ENCODE peak calls at places on chromosome 10, in ten cellular contexts. C is heart left ventricle, G is thoracic aorta, I is transverse colon, A is PC-3, J is OCI-LY7, S is lower lobe of right lung, Y is sigmoid colon, M is AG04450, U is A549. P is an unnamed sample.

GRCh38 chr10:112526130-112526529 is 79.1 kb downstream of the VTI1A start:
- DNase-seq in A (peak; percentile 11), C (no peak), G (no peak), J (no peak), Y (no peak), S (no peak), U (no peak), I (no peak), M (no peak), P (no peak)

GRCh38 chr10:69239816-69240434 is 19.8 kb downstream of the HKDC1 start:
- DNase-seq in I (no peak), S (no peak), A (peak; percentile 42), Y (peak; percentile 62), C (no peak), M (no peak), G (no peak), J (no peak), U (no peak), P (peak; percentile 86)

GRCh38 chr10:52266858-52267257 is 47.2 kb upstream of the DKK1 start:
- DNase-seq in Y (no peak), I (no peak), J (no peak), S (no peak), C (no peak), A (no peak), G (no peak), U (no peak), M (no peak), P (no peak)

GRCh38 chr10:67284589-67284988 is 358.8 kb downstream of the LRRTM3 start:
- DNase-seq in U (no peak), S (no peak), A (no peak), J (no peak), I (no peak), C (no peak), G (no peak), M (no peak), Y (no peak), P (no peak)

GRCh38 chr10:110013615-110014293 is 6.0 kb downstream of the ADD3 start:
- DNase-seq in C (no peak), Y (no peak), S (no peak), U (no peak), M (no peak), G (no peak), A (peak; percentile 74), J (no peak), I (no peak), P (no peak)

GRCh38 chr10:22453948-22454347 is 108.7 kb downstream of the SPAG6 start:
- DNase-seq in M (no peak), I (no peak), S (no peak), G (no peak), J (no peak), U (no peak), Y (no peak), A (no peak), C (no peak), P (no peak)

GRCh38 chr10:24723788-24724380 is at the start of gene ARHGAP21:
- DNase-seq in A (peak; percentile 61), S (peak; percentile 75), G (peak; percentile 21), M (no peak), I (peak; percentile 76), C (peak; percentile 75), Y (peak; percentile 87), J (peak; percentile 63), U (peak; percentile 66), P (peak; percentile 76)

GRCh38 chr10:102435098-102435497 is 2.7 kb upstream of the CUEDC2 start:
- DNase-seq in C (no peak), J (no peak), Y (no peak), I (no peak), A (no peak), S (no peak), U (no peak), G (no peak), M (no peak), P (no peak)

GRCh38 chr10:85293483-85293882 is 965.1 kb downstream of the CCSER2 start:
- DNase-seq in J (no peak), S (no peak), U (no peak), C (no peak), A (no peak), Y (no peak), M (no peak), I (no peak), G (no peak), P (no peak)

GRCh38 chr10:50224330-50224952 is 26.9 kb downstream of the ASAH2 start:
- DNase-seq in M (peak; percentile 27), U (peak; percentile 72), C (no peak), Y (no peak), S (no peak), I (peak; percentile 13), A (peak; percentile 99), J (peak; percentile 68), G (no peak), P (no peak)
- TF ChIP-seq CTCF in M (peak; percentile 71), U (peak; percentile 72), C (no peak), Y (peak; percentile 24), S (peak; percentile 47), I (peak; percentile 34), A (peak; percentile 97), J (peak; percentile 81), G (no peak), P (no peak)

DNA sequence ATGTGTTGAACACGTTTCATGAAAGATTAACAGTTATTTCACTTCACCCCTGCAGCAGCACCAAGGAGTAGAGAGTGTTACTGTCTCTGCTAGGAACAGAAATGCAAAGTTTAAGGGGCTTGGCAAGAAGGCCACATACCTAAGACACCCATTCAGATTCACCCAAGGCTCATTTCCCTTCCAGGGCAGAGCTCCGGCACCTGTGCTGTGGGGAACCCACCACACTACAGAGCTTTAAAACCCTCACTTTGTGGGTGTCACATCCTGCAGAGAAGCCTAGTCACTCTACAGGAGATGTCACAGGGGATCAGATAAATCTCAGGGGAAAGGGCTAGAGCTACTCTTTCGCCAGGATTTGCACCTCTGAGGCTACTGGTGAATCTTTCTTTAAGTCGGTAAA is 176.1 kb upstream of the KLF6 start:
- DNase-seq in M (no peak), U (no peak), G (no peak), S (no peak), I (no peak), C (no peak), A (no peak), Y (no peak), J (peak; percentile 2), P (no peak)
- H3K27ac ChIP-seq in M (no peak overlapping the region), U (no peak overlapping the region), G (no peak overlapping the region), S (no peak overlapping the region), I (no peak overlapping the region), C (no peak overlapping the region), A (no peak overlapping the region), Y (no peak overlapping the region), J (no peak overlapping the region), P (no peak overlapping the region)

GRCh38 chr10:20855398-20856038 is 41.6 kb downstream of the NEBL start:
- DNase-seq in U (peak; percentile 36), Y (no peak), G (no peak), C (no peak), I (no peak), M (peak; percentile 1), J (peak; percentile 21), A (peak; percentile 30), S (no peak), P (no peak)
- TF ChIP-seq CTCF in U (peak; percentile 56), Y (peak; percentile 39), G (no peak), C (no peak), I (peak; percentile 33), M (peak; percentile 53), J (peak; percentile 67), A (peak; percentile 58), S (peak; percentile 23), P (peak; percentile 33)

DNA sequence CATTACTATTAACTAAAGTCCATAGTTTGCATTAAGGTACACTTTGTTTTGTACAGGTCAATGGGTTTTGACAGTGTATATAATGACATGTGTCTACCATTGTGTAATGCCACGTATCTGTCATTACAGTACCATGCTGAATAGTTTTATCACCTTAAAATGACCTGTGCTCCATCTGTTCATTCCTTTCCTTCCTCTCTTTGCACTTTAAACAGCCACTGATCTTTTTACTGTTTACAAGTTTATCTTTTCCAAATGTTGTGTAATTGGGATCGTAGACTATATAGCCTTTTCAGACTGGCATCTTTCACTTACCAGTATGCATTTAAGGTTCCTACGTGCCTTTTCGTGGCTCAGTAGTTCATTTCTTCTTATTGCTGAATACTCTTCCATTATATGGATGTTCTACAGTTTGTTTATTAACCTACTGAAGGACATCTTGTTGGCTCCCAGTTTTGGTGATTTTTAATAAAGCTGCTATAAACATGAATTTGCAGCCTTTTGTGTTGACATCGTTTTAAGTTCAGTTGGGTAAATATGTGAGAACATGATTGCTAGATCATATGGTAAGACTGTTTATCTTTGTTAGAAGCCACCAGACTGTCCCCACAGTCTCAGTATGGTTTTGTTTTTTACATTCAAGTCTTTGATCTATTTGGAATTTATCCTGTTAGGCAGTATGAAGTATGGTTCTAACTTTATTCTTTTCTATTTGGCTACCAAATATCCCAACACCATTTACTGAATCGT is 24.7 kb downstream of the STAM start:
- DNase-seq in G (no peak), S (no peak), J (no peak), M (no peak), C (no peak), I (no peak), U (no peak), Y (no peak), A (no peak), P (no peak)
- H3K27ac ChIP-seq in G (no peak overlapping the region), S (no peak overlapping the region), J (no peak overlapping the region), M (no peak overlapping the region), C (no peak overlapping the region), I (no peak overlapping the region), U (no peak overlapping the region), Y (no peak overlapping the region), A (no peak overlapping the region), P (no peak overlapping the region)